ENCODE peak calls at places on chromosome 13, in four cellular contexts. W, X, Q and N are unnamed samples.

GRCh38 chr13:97574926-97575325 is 141.0 kb downstream of the RAP2A start:
- DNase-seq in Q (no peak), X (no peak), W (peak), N (no peak)

GRCh38 chr13:50574731-50575130 is 268.8 kb downstream of the DLEU7 start:
- DNase-seq in W (no peak), Q (no peak), X (no peak), N (no peak)

GRCh38 chr13:97028441-97029299 is 34.4 kb upstream of the OXGR1 start:
- DNase-seq in X (peak), W (peak), Q (peak), N (no peak)

GRCh38 chr13:26759907-26760834 is at the start of gene GPR12:
- DNase-seq in X (no peak), W (no peak), Q (no peak), N (no peak)

GRCh38 chr13:78701383-78701782 is 42.4 kb upstream of the OBI1 start:
- DNase-seq in X (no peak), Q (no peak), W (no peak), N (no peak)

GRCh38 chr13:39417643-39418042 is 185.3 kb downstream of the LHFPL6 start:
- DNase-seq in X (no peak), Q (no peak), W (peak), N (no peak)

GRCh38 chr13:26449063-26449848 is 108.2 kb upstream of the WASF3 start:
- DNase-seq in X (no peak), W (no peak), Q (no peak), N (no peak)

GRCh38 chr13:110226051-110226562 is 80.8 kb downstream of the COL4A1 start:
- DNase-seq in Q (no peak), X (no peak), W (no peak), N (no peak)

GRCh38 chr13:95129004-95129403 is 172.2 kb downstream of the ABCC4 start:
- DNase-seq in Q (no peak), W (no peak), X (no peak), N (no peak)

GRCh38 chr13:100394005-100394695 is 194.4 kb downstream of the GGACT start:
- DNase-seq in W (no peak), Q (no peak), X (no peak), N (no peak)

GRCh38 chr13:83622422-83622784 is 259.9 kb downstream of the SLITRK1 start:
- DNase-seq in Q (no peak), X (no peak), W (no peak), N (no peak)

GRCh38 chr13:111857336-111857735 is 209.6 kb upstream of the SOX1 start:
- DNase-seq in Q (no peak), X (no peak), W (no peak), N (no peak)

GRCh38 chr13:50810998-50811397 is 32.5 kb downstream of the DLEU7 start:
- DNase-seq in Q (no peak), X (no peak), W (no peak), N (no peak)

GRCh38 chr13:76379341-76380105 is 506.7 kb downstream of the KCTD12 start:
- DNase-seq in W (no peak), Q (no peak), X (no peak), N (no peak)

GRCh38 chr13:106471957-106472543 is 63.4 kb downstream of the EFNB2 start:
- DNase-seq in W (peak), X (no peak), Q (peak), N (peak)

GRCh38 chr13:113997845-113998751 is 24.2 kb upstream of the C13orf46 start:
- DNase-seq in W (peak), Q (peak), X (no peak), N (peak)

GRCh38 chr13:21971662-21972635 is 301.1 kb downstream of the FGF9 start:
- DNase-seq in W (no peak), Q (no peak), X (no peak), N (no peak)

GRCh38 chr13:69287050-69287698 is 820.5 kb upstream of the ATXN8OS start:
- DNase-seq in W (no peak), X (no peak), Q (no peak), N (no peak)

GRCh38 chr13:45601680-45602079 is 13.9 kb downstream of the ERICH6B start:
- DNase-seq in Q (no peak), W (no peak), X (no peak), N (no peak)